ENCODE peak calls at places on chromosomes 12 and 14, in four cellular contexts. O is upper lobe of right lung, V is transverse colon, I is GM12865. B is an unnamed sample.

GRCh38 chr12:115481141-115481540 is 796.4 kb downstream of the MED13L start:
- DNase-seq in V (no peak), O (no peak), I (peak; percentile 84), B (no peak)

GRCh38 chr14:92729632-92730358 is 18.6 kb downstream of the LGMN start:
- DNase-seq in I (peak; percentile 73), V (no peak), O (no peak), B (no peak)

GRCh38 chr12:90959538-90960139 is 4.7 kb upstream of the CCER1 start:
- DNase-seq in I (peak; percentile 44), V (no peak), O (no peak), B (peak; percentile 25)

GRCh38 chr12:38744056-38744455 is 161.3 kb downstream of the CPNE8 start:
- DNase-seq in I (no peak), O (no peak), V (no peak), B (no peak)

GRCh38 chr14:35826952-35827416 is 846 bp downstream of the BRMS1L start:
- DNase-seq in I (no peak), V (no peak), O (no peak), B (no peak)

GRCh38 chr14:95885866-95886265 is 9.2 kb downstream of the TUNAR start:
- DNase-seq in O (no peak), V (no peak), I (no peak), B (no peak)

GRCh38 chr12:75058228-75058627 is 151.4 kb downstream of the KCNC2 start:
- DNase-seq in V (no peak), I (no peak), O (no peak), B (no peak)

GRCh38 chr12:30999723-31000122 is 73.2 kb downstream of the TSPAN11 start:
- DNase-seq in I (no peak), O (peak; percentile 32), V (no peak), B (no peak)

GRCh38 chr14:79587194-79587593 is 624.1 kb downstream of the DIO2 start:
- DNase-seq in I (no peak), O (no peak), V (no peak), B (no peak)

GRCh38 chr12:14904854-14905253 is 19.2 kb upstream of the MGP start:
- DNase-seq in I (no peak), V (no peak), O (no peak), B (no peak)

GRCh38 chr14:87076146-87076545 is 916.8 kb downstream of the GALC start:
- DNase-seq in O (no peak), I (no peak), V (no peak), B (no peak)

GRCh38 chr12:127292736-127293135 is 974.2 kb upstream of the TMEM132C start:
- DNase-seq in I (no peak), V (no peak), O (no peak), B (no peak)

GRCh38 chr14:69346710-69347109 is 51.4 kb downstream of the ERH start:
- DNase-seq in V (peak; percentile 47), O (no peak), I (no peak), B (peak; percentile 22)

GRCh38 chr12:77204055-77204454 is 138.7 kb upstream of the E2F7 start:
- DNase-seq in V (no peak), I (peak; percentile 4), O (no peak), B (no peak)

GRCh38 chr14:72154645-72155378 is 222.6 kb downstream of the RGS6 start:
- DNase-seq in O (no peak), V (no peak), I (no peak), B (no peak)

GRCh38 chr12:47188576-47189441 is 109.0 kb upstream of the AMIGO2 start:
- DNase-seq in O (no peak), V (no peak), I (no peak), B (peak; percentile 48)

GRCh38 chr12:14905269-14906004 is 19.8 kb upstream of the MGP start:
- DNase-seq in V (no peak), O (no peak), I (no peak), B (peak; percentile 87)

GRCh38 chr14:68727315-68728078 is 65.4 kb downstream of the ZFP36L1 start:
- DNase-seq in V (no peak), O (no peak), I (no peak), B (no peak)

GRCh38 chr12:3304436-3305135 is 186.4 kb upstream of the PRMT8 start:
- DNase-seq in O (no peak), I (no peak), V (no peak), B (no peak)

GRCh38 chr12:58529114-58529665 is 391.1 kb downstream of the LRIG3 start:
- DNase-seq in I (no peak), V (no peak), O (no peak), B (peak; percentile 47)

GRCh38 chr14:26414933-26415332 is 182.9 kb downstream of the NOVA1 start:
- DNase-seq in I (no peak), V (no peak), O (no peak), B (no peak)

GRCh38 chr14:32633214-32633864 is 304.2 kb downstream of the AKAP6 start:
- DNase-seq in V (no peak), O (no peak), I (no peak), B (no peak)
- TF ChIP-seq CTCF in V (no peak), O (no peak), I (no peak), B (no peak)

GRCh38 chr14:54480830-54481562 is 7.8 kb downstream of the GMFB start:
- DNase-seq in V (no peak), I (no peak), O (no peak), B (no peak)
- TF ChIP-seq CTCF in V (no peak), I (no peak), O (no peak), B (no peak)

GRCh38 chr12:105793421-105793820 is 345.3 kb downstream of the NUAK1 start:
- DNase-seq in O (no peak), I (no peak), V (no peak), B (no peak)

GRCh38 chr12:105799103-105799502 is 339.7 kb downstream of the NUAK1 start:
- DNase-seq in O (no peak), V (no peak), I (no peak), B (no peak)

GRCh38 chr12:105803292-105803691 is 335.5 kb downstream of the NUAK1 start:
- DNase-seq in I (no peak), O (no peak), V (no peak), B (no peak)

DNA sequence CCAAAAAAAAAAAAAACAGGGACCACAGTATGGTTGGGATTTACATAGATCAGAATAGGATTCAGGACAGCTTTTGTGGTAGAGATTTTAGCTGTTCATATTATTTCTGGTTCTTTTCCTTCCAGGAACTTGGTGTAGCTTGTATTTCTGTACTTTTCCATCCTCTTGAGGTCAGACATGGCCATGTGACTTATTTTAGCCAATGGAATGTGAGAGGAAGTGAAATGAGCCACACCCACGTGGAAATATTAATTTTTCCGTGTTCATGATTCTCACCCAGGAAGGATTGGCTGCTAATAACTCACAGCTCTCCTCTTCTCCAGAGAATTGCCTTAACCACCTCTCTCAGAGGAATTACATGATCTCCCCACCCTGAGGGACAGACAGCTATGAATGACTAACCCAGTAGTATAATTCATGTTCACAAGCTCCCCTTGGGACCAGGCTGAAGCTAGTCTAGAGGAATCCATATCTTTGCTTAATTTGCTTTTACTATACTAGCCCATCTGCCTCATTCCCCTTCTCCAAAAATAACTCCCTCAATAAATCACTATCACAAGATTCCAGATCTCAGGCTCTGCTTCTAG is 340.4 kb downstream of the NUAK1 start:
- DNase-seq in I (no peak), O (no peak), V (no peak), B (no peak)
- TF ChIP-seq CTCF in I (no peak), O (no peak), V (no peak), B (no peak)

GRCh38 chr12:112192475-112192874 is 67.1 kb downstream of the TRAFD1 start:
- DNase-seq in O (no peak), V (no peak), I (no peak), B (no peak)
- TF ChIP-seq CTCF in O (no peak), V (no peak), I (no peak), B (no peak)

GRCh38 chr12:51536159-51536558 is 54.9 kb upstream of the SCN8A start:
- DNase-seq in I (no peak), O (no peak), V (no peak), B (no peak)
- TF ChIP-seq CTCF in I (no peak), O (no peak), V (no peak), B (no peak)

B was measured in adrenal gland.